ENCODE peak calls at places on chromosomes 4 and X, in seven cellular contexts. One of them, this sample, is unnamed.

GRCh38 chr4:85430226-85430625 is 44.7 kb upstream of the ARHGAP24 start:
- DNase-seq in H1: no peak
- DNase-seq in trophoblast cell: peak; percentile 74
- DNase-seq in mesenchymal stem cell: no peak
- DNase-seq in H9: no peak
- DNase-seq in neuronal stem cell: no peak
- DNase-seq in IMR-90: no peak
- DNase-seq in this sample: no peak

GRCh38 chr4:3375688-3376087 is 66.1 kb upstream of the HGFAC start:
- DNase-seq in neuronal stem cell: no peak
- DNase-seq in IMR-90: peak; percentile 89
- DNase-seq in H9: no peak
- DNase-seq in mesenchymal stem cell: peak; percentile 46
- DNase-seq in H1: no peak
- DNase-seq in trophoblast cell: no peak
- DNase-seq in this sample: no peak

GRCh38 chr4:95155759-95156451 is 392.9 kb downstream of the UNC5C start:
- DNase-seq in mesenchymal stem cell: peak; percentile 64
- DNase-seq in H9: no peak
- DNase-seq in neuronal stem cell: peak; percentile 31
- DNase-seq in H1: no peak
- DNase-seq in IMR-90: peak; percentile 41
- DNase-seq in trophoblast cell: peak; percentile 76
- DNase-seq in this sample: peak; percentile 44

GRCh38 chr4:40990899-40991265 is 223.5 kb downstream of the APBB2 start:
- DNase-seq in neuronal stem cell: no peak
- DNase-seq in trophoblast cell: no peak
- DNase-seq in mesenchymal stem cell: no peak
- DNase-seq in H1: no peak
- DNase-seq in H9: no peak
- DNase-seq in IMR-90: peak; percentile 28
- DNase-seq in this sample: no peak

GRCh38 chr4:24583451-24584174 is 741 bp downstream of the DHX15 start:
- DNase-seq in trophoblast cell: peak; percentile 57
- DNase-seq in neuronal stem cell: peak; percentile 33
- DNase-seq in IMR-90: peak; percentile 37
- DNase-seq in H1: peak; percentile 3
- DNase-seq in H9: peak; percentile 44
- DNase-seq in mesenchymal stem cell: peak; percentile 75
- DNase-seq in this sample: peak; percentile 78

GRCh38 chrX:34770511-34770910 is 113.4 kb upstream of the TMEM47 start:
- DNase-seq in trophoblast cell: no peak
- DNase-seq in neuronal stem cell: no peak
- DNase-seq in H1: no peak
- DNase-seq in IMR-90: no peak
- DNase-seq in H9: no peak
- DNase-seq in mesenchymal stem cell: no peak
- DNase-seq in this sample: no peak

GRCh38 chrX:9337056-9337455 is 127.8 kb upstream of the TBL1X start:
- DNase-seq in H9: no peak
- DNase-seq in trophoblast cell: no peak
- DNase-seq in neuronal stem cell: no peak
- DNase-seq in IMR-90: peak; percentile 79
- DNase-seq in H1: no peak
- DNase-seq in mesenchymal stem cell: peak; percentile 45
- DNase-seq in this sample: no peak

GRCh38 chrX:154457491-154458115 is 478 bp upstream of the PLXNA3 start:
- DNase-seq in IMR-90: no peak
- DNase-seq in mesenchymal stem cell: no peak
- DNase-seq in H9: peak; percentile 75
- DNase-seq in neuronal stem cell: no peak
- DNase-seq in H1: no peak
- DNase-seq in trophoblast cell: peak; percentile 59
- DNase-seq in this sample: peak; percentile 51

GRCh38 chr4:189128341-189128740 is 812.3 kb upstream of the FRG1 start:
- DNase-seq in trophoblast cell: no peak
- DNase-seq in neuronal stem cell: no peak
- DNase-seq in H9: no peak
- DNase-seq in mesenchymal stem cell: no peak
- DNase-seq in H1: no peak
- DNase-seq in IMR-90: no peak
- DNase-seq in this sample: no peak

GRCh38 chr4:154660052-154660451 is 47.6 kb upstream of the FGG start:
- DNase-seq in trophoblast cell: no peak
- DNase-seq in IMR-90: no peak
- DNase-seq in mesenchymal stem cell: no peak
- DNase-seq in H9: no peak
- DNase-seq in neuronal stem cell: no peak
- DNase-seq in H1: no peak
- DNase-seq in this sample: no peak

GRCh38 chr4:40003986-40004385 is 26.3 kb upstream of the PDS5A start:
- DNase-seq in IMR-90: peak; percentile 88
- DNase-seq in H1: no peak
- DNase-seq in H9: no peak
- DNase-seq in trophoblast cell: no peak
- DNase-seq in mesenchymal stem cell: peak; percentile 48
- DNase-seq in neuronal stem cell: no peak
- DNase-seq in this sample: no peak

GRCh38 chr4:185865901-185866328 is 53.9 kb upstream of the SORBS2 start:
- DNase-seq in H9: no peak
- DNase-seq in H1: no peak
- DNase-seq in IMR-90: peak; percentile 44
- DNase-seq in neuronal stem cell: no peak
- DNase-seq in trophoblast cell: peak; percentile 69
- DNase-seq in mesenchymal stem cell: no peak
- DNase-seq in this sample: no peak

GRCh38 chrX:57902633-57903032 is 7.6 kb downstream of the ZXDA start:
- DNase-seq in mesenchymal stem cell: no peak
- DNase-seq in neuronal stem cell: no peak
- DNase-seq in H9: no peak
- DNase-seq in H1: no peak
- DNase-seq in trophoblast cell: no peak
- DNase-seq in IMR-90: no peak
- DNase-seq in this sample: no peak

GRCh38 chr4:87030606-87031441 is 96.0 kb downstream of the AFF1 start:
- DNase-seq in mesenchymal stem cell: peak; percentile 64
- DNase-seq in IMR-90: peak; percentile 33
- DNase-seq in neuronal stem cell: no peak
- DNase-seq in H9: no peak
- DNase-seq in trophoblast cell: no peak
- DNase-seq in H1: no peak
- DNase-seq in this sample: peak; percentile 95

GRCh38 chr4:159504634-159505033 is 401.8 kb downstream of the RAPGEF2 start:
- DNase-seq in trophoblast cell: no peak
- DNase-seq in neuronal stem cell: no peak
- DNase-seq in H9: no peak
- DNase-seq in H1: no peak
- DNase-seq in IMR-90: no peak
- DNase-seq in mesenchymal stem cell: no peak
- DNase-seq in this sample: no peak

GRCh38 chr4:151801547-151802516 is 41.0 kb upstream of the GATB start:
- DNase-seq in mesenchymal stem cell: peak; percentile 76
- DNase-seq in H1: no peak
- DNase-seq in IMR-90: peak; percentile 44
- DNase-seq in H9: peak; percentile 59
- DNase-seq in trophoblast cell: peak; percentile 88
- DNase-seq in neuronal stem cell: peak; percentile 12
- DNase-seq in this sample: peak; percentile 70

GRCh38 chr4:119238068-119238722 is 25.7 kb downstream of the USP53 start:
- DNase-seq in neuronal stem cell: no peak
- DNase-seq in H9: no peak
- DNase-seq in H1: no peak
- DNase-seq in IMR-90: peak; percentile 20
- DNase-seq in mesenchymal stem cell: no peak
- DNase-seq in trophoblast cell: peak; percentile 8
- DNase-seq in this sample: peak; percentile 69

GRCh38 chr4:154739111-154739510 is 4.7 kb upstream of the LRAT start:
- DNase-seq in H9: peak; percentile 39
- DNase-seq in neuronal stem cell: no peak
- DNase-seq in H1: no peak
- DNase-seq in trophoblast cell: no peak
- DNase-seq in mesenchymal stem cell: no peak
- DNase-seq in IMR-90: no peak
- DNase-seq in this sample: peak; percentile 67

GRCh38 chr4:88104902-88105610 is 53.4 kb downstream of the ABCG2 start:
- DNase-seq in mesenchymal stem cell: peak; percentile 83
- DNase-seq in H1: no peak
- DNase-seq in trophoblast cell: no peak
- DNase-seq in neuronal stem cell: no peak
- DNase-seq in H9: no peak
- DNase-seq in IMR-90: peak; percentile 88
- DNase-seq in this sample: no peak

GRCh38 chrX:23008431-23009099 is 8.8 kb downstream of the DDX53 start:
- DNase-seq in H9: no peak
- DNase-seq in IMR-90: peak; percentile 39
- DNase-seq in mesenchymal stem cell: peak; percentile 40
- DNase-seq in neuronal stem cell: no peak
- DNase-seq in H1: no peak
- DNase-seq in trophoblast cell: peak; percentile 38
- DNase-seq in this sample: peak; percentile 50

DNA sequence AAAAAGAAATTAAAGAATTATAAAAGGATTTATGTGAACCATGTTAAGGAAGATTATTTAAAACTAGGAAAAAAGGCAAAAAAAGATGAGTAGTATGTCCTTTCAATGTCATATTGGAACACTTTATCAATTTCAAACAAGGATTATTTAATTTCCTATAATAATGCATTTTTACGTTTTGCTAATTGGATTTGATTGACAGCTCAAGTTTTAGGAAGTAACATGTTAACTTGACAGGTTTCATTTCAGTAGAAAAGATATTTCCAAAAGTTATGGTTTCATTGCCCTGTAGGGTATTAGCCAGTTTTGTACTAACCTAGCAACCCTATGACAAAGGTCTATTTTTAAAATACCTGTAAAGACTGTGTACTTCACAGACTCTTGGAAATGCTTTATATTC is 379.6 kb upstream of the ZFP42 start:
- DNase-seq in neuronal stem cell: no peak
- DNase-seq in IMR-90: no peak
- DNase-seq in H1: no peak
- DNase-seq in H9: no peak
- DNase-seq in mesenchymal stem cell: no peak
- DNase-seq in trophoblast cell: no peak
- DNase-seq in this sample: no peak
- H3K4me1 ChIP-seq in neuronal stem cell: no peaks in the 10 kb centered on the region
- H3K4me1 ChIP-seq in IMR-90: peaks cover 13% of the 10 kb centered on the region
- H3K4me1 ChIP-seq in H1: no peaks in the 10 kb centered on the region
- H3K4me1 ChIP-seq in H9: no peaks in the 10 kb centered on the region
- H3K4me1 ChIP-seq in mesenchymal stem cell: peaks cover 1% of the 10 kb centered on the region
- H3K4me1 ChIP-seq in trophoblast cell: no peaks in the 10 kb centered on the region
- H3K4me1 ChIP-seq in this sample: no peaks in the 10 kb centered on the region

GRCh38 chrX:64202808-64203320 is 2.6 kb downstream of the AMER1 start:
- DNase-seq in mesenchymal stem cell: no peak
- DNase-seq in IMR-90: peak; percentile 16
- DNase-seq in neuronal stem cell: no peak
- DNase-seq in H9: no peak
- DNase-seq in H1: no peak
- DNase-seq in trophoblast cell: no peak
- DNase-seq in this sample: no peak

GRCh38 chrX:64196606-64197005 is 8.9 kb downstream of the AMER1 start:
- DNase-seq in mesenchymal stem cell: no peak
- DNase-seq in H1: no peak
- DNase-seq in IMR-90: no peak
- DNase-seq in H9: no peak
- DNase-seq in neuronal stem cell: no peak
- DNase-seq in trophoblast cell: no peak
- DNase-seq in this sample: no peak

GRCh38 chrX:64192673-64193072 is 12.8 kb downstream of the AMER1 start:
- DNase-seq in trophoblast cell: no peak
- DNase-seq in IMR-90: no peak
- DNase-seq in H1: no peak
- DNase-seq in mesenchymal stem cell: no peak
- DNase-seq in H9: no peak
- DNase-seq in neuronal stem cell: no peak
- DNase-seq in this sample: no peak

GRCh38 chrX:64195862-64196261 is 9.6 kb downstream of the AMER1 start:
- DNase-seq in trophoblast cell: no peak
- DNase-seq in neuronal stem cell: no peak
- DNase-seq in H9: peak; percentile 27
- DNase-seq in mesenchymal stem cell: no peak
- DNase-seq in IMR-90: no peak
- DNase-seq in H1: no peak
- DNase-seq in this sample: no peak

GRCh38 chrX:64198046-64198445 is 7.5 kb downstream of the AMER1 start:
- DNase-seq in H9: no peak
- DNase-seq in neuronal stem cell: no peak
- DNase-seq in IMR-90: no peak
- DNase-seq in H1: no peak
- DNase-seq in mesenchymal stem cell: no peak
- DNase-seq in trophoblast cell: no peak
- DNase-seq in this sample: no peak
- H4K8ac ChIP-seq in H9: no peak overlapping the region
- H4K8ac ChIP-seq in neuronal stem cell: no peak overlapping the region
- H4K8ac ChIP-seq in IMR-90: no peak overlapping the region
- H4K8ac ChIP-seq in H1: no peak overlapping the region
- H4K8ac ChIP-seq in mesenchymal stem cell: no peak overlapping the region
- H4K8ac ChIP-seq in trophoblast cell: no peak overlapping the region
- H4K8ac ChIP-seq in this sample: no peak overlapping the region

GRCh38 chr4:48780867-48781219 is 764 bp upstream of the FRYL start:
- DNase-seq in H9: no peak
- DNase-seq in H1: no peak
- DNase-seq in mesenchymal stem cell: no peak
- DNase-seq in neuronal stem cell: no peak
- DNase-seq in IMR-90: peak; percentile 43
- DNase-seq in trophoblast cell: no peak
- DNase-seq in this sample: no peak

GRCh38 chr4:48779998-48780866 is at the start of gene FRYL:
- DNase-seq in neuronal stem cell: peak; percentile 99
- DNase-seq in mesenchymal stem cell: peak; percentile 100
- DNase-seq in IMR-90: peak; percentile 99
- DNase-seq in H1: peak; percentile 99
- DNase-seq in H9: peak; percentile 100
- DNase-seq in trophoblast cell: peak; percentile 100
- DNase-seq in this sample: peak; percentile 100

GRCh38 chr4:48777739-48778138 is 2.3 kb downstream of the FRYL start:
- DNase-seq in H9: no peak
- DNase-seq in neuronal stem cell: no peak
- DNase-seq in IMR-90: no peak
- DNase-seq in trophoblast cell: peak; percentile 74
- DNase-seq in mesenchymal stem cell: no peak
- DNase-seq in H1: no peak
- DNase-seq in this sample: no peak

GRCh38 chr4:48778431-48779094 is 1.5 kb downstream of the FRYL start:
- DNase-seq in H1: no peak
- DNase-seq in H9: no peak
- DNase-seq in IMR-90: peak; percentile 57
- DNase-seq in neuronal stem cell: no peak
- DNase-seq in trophoblast cell: peak; percentile 78
- DNase-seq in mesenchymal stem cell: peak; percentile 56
- DNase-seq in this sample: no peak

GRCh38 chr4:48779095-48779997 is 733 bp downstream of the FRYL start:
- DNase-seq in H1: no peak
- DNase-seq in H9: peak; percentile 40
- DNase-seq in trophoblast cell: peak; percentile 64
- DNase-seq in neuronal stem cell: peak; percentile 67
- DNase-seq in IMR-90: peak; percentile 54
- DNase-seq in mesenchymal stem cell: peak; percentile 71
- DNase-seq in this sample: peak; percentile 61
- H3K4me1 ChIP-seq in H1: no peaks in the 10 kb centered on the region
- H3K4me1 ChIP-seq in H9: peaks cover 2% of the 10 kb centered on the region
- H3K4me1 ChIP-seq in trophoblast cell: peaks cover 9% of the 10 kb centered on the region
- H3K4me1 ChIP-seq in neuronal stem cell: peaks cover 22% of the 10 kb centered on the region
- H3K4me1 ChIP-seq in IMR-90: peaks cover 6% of the 10 kb centered on the region
- H3K4me1 ChIP-seq in mesenchymal stem cell: peaks cover 3% of the 10 kb centered on the region
- H3K4me1 ChIP-seq in this sample: peaks cover 6% of the 10 kb centered on the region

GRCh38 chr4:54872246-54872645 is 214.5 kb downstream of the KIT start:
- DNase-seq in H9: no peak
- DNase-seq in H1: no peak
- DNase-seq in IMR-90: peak; percentile 35
- DNase-seq in mesenchymal stem cell: peak; percentile 10
- DNase-seq in neuronal stem cell: no peak
- DNase-seq in trophoblast cell: no peak
- DNase-seq in this sample: peak; percentile 6
- H4K8ac ChIP-seq in H9: no peak overlapping the region
- H4K8ac ChIP-seq in H1: no peak overlapping the region
- H4K8ac ChIP-seq in IMR-90: no peak overlapping the region
- H4K8ac ChIP-seq in mesenchymal stem cell: no peak overlapping the region
- H4K8ac ChIP-seq in neuronal stem cell: no peak overlapping the region
- H4K8ac ChIP-seq in trophoblast cell: no peak overlapping the region
- H4K8ac ChIP-seq in this sample: no peak overlapping the region

This sample was measured in mesendoderm.